ENCODE peak calls at places on chromosomes 5 and 9, in nine cellular contexts. A, W, D, N, P, S, J, T and K are unnamed samples.

GRCh38 chr5:39476466-39477215 is 51.9 kb upstream of the DAB2 start:
- DNase-seq in A (no peak), W (no peak), D (peak; percentile 62), N (no peak), P (no peak), S (no peak), J (peak; percentile 63), T (peak; percentile 46), K (no peak)

GRCh38 chr5:127320032-127320945 is 29.7 kb downstream of the MEGF10 start:
- DNase-seq in A (no peak), W (no peak), D (peak; percentile 32), N (no peak), P (no peak), S (no peak), J (no peak), T (no peak), K (no peak)

GRCh38 chr9:96274939-96275338 is 27.0 kb downstream of the HSD17B3 start:
- DNase-seq in A (no peak), W (no peak), D (no peak), N (no peak), P (no peak), S (no peak), J (no peak), T (no peak), K (no peak)

GRCh38 chr5:72159501-72159911 is 52.2 kb downstream of the MAP1B start:
- DNase-seq in A (no peak), W (no peak), D (no peak), N (no peak), P (no peak), S (no peak), J (no peak), T (no peak), K (no peak)

GRCh38 chr5:174402224-174402812 is 322.1 kb upstream of the MSX2 start:
- DNase-seq in A (no peak), W (no peak), D (no peak), N (no peak), P (peak; percentile 22), S (no peak), J (no peak), T (peak; percentile 40), K (no peak)

GRCh38 chr9:126531035-126531571 is 82.6 kb upstream of the LMX1B start:
- DNase-seq in A (peak; percentile 29), W (no peak), D (no peak), N (no peak), P (peak; percentile 17), S (no peak), J (no peak), T (no peak), K (no peak)

GRCh38 chr9:135931349-135931820 is 24.0 kb upstream of the CAMSAP1 start:
- DNase-seq in A (no peak), W (no peak), D (no peak), N (no peak), P (no peak), S (no peak), J (no peak), T (no peak), K (no peak)

GRCh38 chr5:107607656-107608368 is 62.9 kb downstream of the EFNA5 start:
- DNase-seq in A (no peak), W (no peak), D (no peak), N (no peak), P (no peak), S (no peak), J (no peak), T (no peak), K (no peak)

GRCh38 chr5:113909782-113910181 is 396.3 kb downstream of the YTHDC2 start:
- DNase-seq in A (no peak), W (no peak), D (no peak), N (no peak), P (no peak), S (no peak), J (no peak), T (no peak), K (no peak)

GRCh38 chr5:31469886-31470285 is 62.0 kb downstream of the DROSHA start:
- DNase-seq in A (no peak), W (no peak), D (no peak), N (no peak), P (no peak), S (no peak), J (no peak), T (no peak), K (no peak)

GRCh38 chr9:134955801-134956200 is 38.1 kb upstream of the FCN1 start:
- DNase-seq in A (no peak), W (no peak), D (no peak), N (peak; percentile 10), P (no peak), S (no peak), J (no peak), T (no peak), K (peak; percentile 6)

GRCh38 chr5:147448766-147449165 is 61.1 kb downstream of the DPYSL3 start:
- DNase-seq in A (no peak), W (no peak), D (no peak), N (no peak), P (no peak), S (no peak), J (no peak), T (no peak), K (no peak)

GRCh38 chr5:64767959-64768357 is 533 bp downstream of the SREK1IP1 start:
- DNase-seq in A (peak; percentile 26), W (no peak), D (no peak), N (no peak), P (no peak), S (peak; percentile 14), J (no peak), T (no peak), K (no peak)

GRCh38 chr9:133184971-133185370 is 21.3 kb upstream of the GBGT1 start:
- DNase-seq in A (no peak), W (peak; percentile 46), D (peak; percentile 42), N (no peak), P (peak; percentile 77), S (peak; percentile 34), J (no peak), T (peak; percentile 38), K (no peak)

GRCh38 chr9:91376239-91376638 is 14.5 kb upstream of the AUH start:
- DNase-seq in A (no peak), W (no peak), D (no peak), N (no peak), P (no peak), S (no peak), J (no peak), T (no peak), K (no peak)
- TF ChIP-seq CTCF in A (no peak), W (no peak), D (no peak), N (no peak), P (no peak), S (no peak), J (no peak), T (no peak), K (no peak)

DNA sequence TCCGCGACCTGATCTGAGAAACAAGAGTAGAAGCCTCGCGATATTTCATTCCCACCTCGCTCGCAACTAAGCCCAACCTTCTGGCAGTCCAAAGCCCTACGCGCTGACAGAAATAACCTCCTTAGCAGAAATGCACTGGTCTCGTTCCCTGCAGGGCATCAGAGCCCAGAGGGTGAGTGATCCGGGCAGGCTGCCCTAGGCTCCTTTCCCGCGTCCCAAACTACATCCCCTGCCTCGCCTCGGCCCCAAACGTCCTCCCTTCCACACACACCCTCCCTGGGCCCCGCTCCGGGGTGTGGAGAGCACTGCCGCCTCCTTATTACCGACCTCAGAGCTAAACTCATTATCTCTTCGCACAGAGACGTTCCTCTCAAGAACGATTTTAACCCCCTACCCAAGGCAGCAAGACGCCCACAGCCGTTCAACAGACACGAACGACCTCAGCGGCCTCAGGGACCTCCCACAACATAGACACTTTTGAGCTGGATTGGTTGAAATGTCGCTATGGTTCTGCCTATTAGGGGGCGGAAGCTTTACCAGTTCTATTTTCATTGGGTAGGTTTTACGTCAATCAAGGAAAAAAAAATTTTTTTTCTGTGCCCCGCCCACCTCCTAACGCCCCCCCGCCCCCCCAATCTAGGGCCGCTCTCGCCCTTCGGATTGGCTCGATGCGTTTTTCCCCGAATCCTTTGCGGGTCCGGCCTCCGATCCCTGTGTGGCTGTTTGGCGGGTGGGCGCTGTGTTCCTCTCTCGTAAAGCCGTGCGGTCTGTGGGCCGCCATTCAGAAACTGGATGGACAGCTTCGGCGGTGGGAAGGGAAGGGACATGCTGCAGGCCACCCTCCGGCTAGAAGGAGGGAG is at the start of gene CETN3:
- DNase-seq in A (peak; percentile 96), W (peak; percentile 92), D (peak; percentile 89), N (peak; percentile 94), P (peak; percentile 85), S (peak; percentile 92), J (peak; percentile 93), T (peak; percentile 93), K (peak; percentile 92)
- TF ChIP-seq CTCF in A (no peak), W (no peak), D (no peak), N (no peak), P (no peak), S (peak; percentile 2), J (no peak), T (no peak), K (no peak)

GRCh38 chr9:22454021-22454420 is 7.4 kb downstream of the DMRTA1 start:
- DNase-seq in A (no peak), W (no peak), D (no peak), N (no peak), P (no peak), S (no peak), J (no peak), T (no peak), K (no peak)

GRCh38 chr9:22452415-22453010 is 5.9 kb downstream of the DMRTA1 start:
- DNase-seq in A (no peak), W (peak; percentile 63), D (peak; percentile 7), N (peak; percentile 51), P (no peak), S (peak; percentile 24), J (no peak), T (no peak), K (peak; percentile 63)

GRCh38 chr9:22455181-22455580 is 8.6 kb downstream of the DMRTA1 start:
- DNase-seq in A (no peak), W (no peak), D (no peak), N (no peak), P (no peak), S (no peak), J (no peak), T (no peak), K (no peak)

GRCh38 chr9:22463205-22463604 is 16.6 kb downstream of the DMRTA1 start:
- DNase-seq in A (no peak), W (no peak), D (no peak), N (no peak), P (no peak), S (no peak), J (no peak), T (no peak), K (no peak)

DNA sequence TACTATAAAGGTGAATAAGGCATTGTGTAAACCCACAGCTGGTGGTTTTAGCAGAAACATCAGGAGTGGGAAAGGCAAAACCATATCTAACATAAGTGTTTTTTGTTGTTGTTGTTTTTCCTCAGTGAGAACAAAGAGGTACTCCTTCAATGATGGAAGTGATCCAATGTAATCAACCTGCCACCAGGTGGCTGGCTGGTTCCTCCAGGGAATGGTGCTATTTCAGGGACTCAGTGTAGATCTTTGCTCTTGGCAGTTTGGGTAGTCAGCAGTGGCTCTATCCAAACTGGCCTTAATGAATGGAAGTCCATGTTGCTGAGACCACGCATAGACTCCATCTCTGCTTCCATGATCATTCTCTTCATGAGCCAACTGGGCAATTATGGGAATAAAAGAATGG is 10.8 kb downstream of the DMRTA1 start:
- DNase-seq in A (peak; percentile 43), W (no peak), D (no peak), N (no peak), P (no peak), S (no peak), J (no peak), T (no peak), K (no peak)
- TF ChIP-seq CTCF in A (peak; percentile 63), W (no peak), D (no peak), N (no peak), P (no peak), S (no peak), J (no peak), T (no peak), K (no peak)

GRCh38 chr5:133996683-133997252 is 8.0 kb downstream of the VDAC1 start:
- DNase-seq in A (peak; percentile 67), W (no peak), D (no peak), N (no peak), P (peak; percentile 55), S (no peak), J (no peak), T (no peak), K (peak; percentile 46)
- TF ChIP-seq CTCF in A (peak; percentile 85), W (no peak), D (peak; percentile 49), N (no peak), P (peak; percentile 68), S (no peak), J (peak; percentile 45), T (peak; percentile 67), K (peak; percentile 43)